ENCODE peak calls at places on chromosomes 11 and 22, in four cellular contexts. One of them, this sample, is unnamed. For H3K9me3, the result is how much of the 10 kb centered on the place peaks cover.

GRCh38 chr11:76577199-76577920 is 93.2 kb downstream of the LRRC32 start:
- DNase-seq in HAP-1: no peak
- DNase-seq in psoas muscle: no peak
- DNase-seq in transverse colon: peak
- DNase-seq in this sample: peak

GRCh38 chr22:38180841-38181452 is 683 bp downstream of the PLA2G6 start:
- DNase-seq in HAP-1: no peak
- DNase-seq in psoas muscle: peak
- DNase-seq in transverse colon: peak
- DNase-seq in this sample: no peak

GRCh38 chr11:20355221-20356219 is 8.0 kb upstream of the HTATIP2 start:
- DNase-seq in HAP-1: peak
- DNase-seq in psoas muscle: no peak
- DNase-seq in transverse colon: peak
- DNase-seq in this sample: peak

GRCh38 chr22:50670513-50670912 is 2.1 kb upstream of the SHANK3 start:
- DNase-seq in HAP-1: no peak
- DNase-seq in psoas muscle: no peak
- DNase-seq in transverse colon: no peak
- DNase-seq in this sample: no peak

GRCh38 chr11:132125855-132126841 is 755.7 kb downstream of the NTM start:
- DNase-seq in HAP-1: no peak
- DNase-seq in psoas muscle: peak
- DNase-seq in transverse colon: no peak
- DNase-seq in this sample: peak

GRCh38 chr22:42281284-42281683 is 10.8 kb upstream of the TCF20 start:
- DNase-seq in HAP-1: no peak
- DNase-seq in psoas muscle: peak
- DNase-seq in transverse colon: no peak
- DNase-seq in this sample: no peak

GRCh38 chr11:135075740-135076139 is 663.7 kb upstream of the B3GAT1 start:
- DNase-seq in HAP-1: no peak
- DNase-seq in psoas muscle: peak
- DNase-seq in transverse colon: peak
- DNase-seq in this sample: peak

GRCh38 chr11:132719684-132720083 is 812.6 kb downstream of the OPCML start:
- DNase-seq in HAP-1: no peak
- DNase-seq in psoas muscle: no peak
- DNase-seq in transverse colon: no peak
- DNase-seq in this sample: no peak

GRCh38 chr11:128595221-128595620 is 7.9 kb upstream of the ETS1 start:
- DNase-seq in HAP-1: no peak
- DNase-seq in psoas muscle: no peak
- DNase-seq in transverse colon: no peak
- DNase-seq in this sample: no peak

GRCh38 chr11:25910090-25910489 is 421.8 kb upstream of the ANO3 start:
- DNase-seq in HAP-1: no peak
- DNase-seq in psoas muscle: no peak
- DNase-seq in transverse colon: no peak
- DNase-seq in this sample: no peak

GRCh38 chr11:112346586-112346985 is 85.9 kb upstream of the PLET1 start:
- DNase-seq in HAP-1: no peak
- DNase-seq in psoas muscle: no peak
- DNase-seq in transverse colon: no peak
- DNase-seq in this sample: no peak

GRCh38 chr11:74100231-74100630 is 70.6 kb downstream of the C2CD3 start:
- DNase-seq in HAP-1: peak
- DNase-seq in psoas muscle: no peak
- DNase-seq in transverse colon: no peak
- DNase-seq in this sample: no peak

GRCh38 chr11:19244621-19245020 is 3.9 kb upstream of the E2F8 start:
- DNase-seq in HAP-1: no peak
- DNase-seq in psoas muscle: no peak
- DNase-seq in transverse colon: no peak
- DNase-seq in this sample: no peak

GRCh38 chr11:126834149-126834548 is 166.4 kb downstream of the KIRREL3 start:
- DNase-seq in HAP-1: no peak
- DNase-seq in psoas muscle: no peak
- DNase-seq in transverse colon: no peak
- DNase-seq in this sample: no peak

GRCh38 chr11:106459135-106459534 is 381.7 kb downstream of the AASDHPPT start:
- DNase-seq in HAP-1: no peak
- DNase-seq in psoas muscle: no peak
- DNase-seq in transverse colon: no peak
- DNase-seq in this sample: no peak

GRCh38 chr11:123060265-123061000 is 1.5 kb downstream of the HSPA8 start:
- DNase-seq in HAP-1: no peak
- DNase-seq in psoas muscle: no peak
- DNase-seq in transverse colon: peak
- DNase-seq in this sample: no peak

GRCh38 chr11:47179655-47179991 is 2.9 kb upstream of the ARFGAP2 start:
- DNase-seq in HAP-1: peak
- DNase-seq in psoas muscle: peak
- DNase-seq in transverse colon: no peak
- DNase-seq in this sample: peak

GRCh38 chr11:114059278-114059983 is at the start of gene ZBTB16:
- DNase-seq in HAP-1: no peak
- DNase-seq in psoas muscle: peak
- DNase-seq in transverse colon: peak
- DNase-seq in this sample: peak

GRCh38 chr11:63505857-63506528 is at the start of gene LGALS12:
- DNase-seq in HAP-1: no peak
- DNase-seq in psoas muscle: no peak
- DNase-seq in transverse colon: no peak
- DNase-seq in this sample: peak

GRCh38 chr11:27282806-27283205 is 80.2 kb downstream of the CCDC34 start:
- DNase-seq in HAP-1: no peak
- DNase-seq in psoas muscle: no peak
- DNase-seq in transverse colon: no peak
- DNase-seq in this sample: peak

GRCh38 chr11:13233173-13233572 is 44.4 kb upstream of the BMAL1 start:
- DNase-seq in HAP-1: no peak
- DNase-seq in psoas muscle: no peak
- DNase-seq in transverse colon: no peak
- DNase-seq in this sample: no peak

GRCh38 chr22:37544955-37545702 is 15.2 kb upstream of the CDC42EP1 start:
- DNase-seq in HAP-1: peak
- DNase-seq in psoas muscle: no peak
- DNase-seq in transverse colon: peak
- DNase-seq in this sample: peak

GRCh38 chr11:63908631-63909491 is 8.1 kb downstream of the RCOR2 start:
- DNase-seq in HAP-1: no peak
- DNase-seq in psoas muscle: peak
- DNase-seq in transverse colon: no peak
- DNase-seq in this sample: no peak

DNA sequence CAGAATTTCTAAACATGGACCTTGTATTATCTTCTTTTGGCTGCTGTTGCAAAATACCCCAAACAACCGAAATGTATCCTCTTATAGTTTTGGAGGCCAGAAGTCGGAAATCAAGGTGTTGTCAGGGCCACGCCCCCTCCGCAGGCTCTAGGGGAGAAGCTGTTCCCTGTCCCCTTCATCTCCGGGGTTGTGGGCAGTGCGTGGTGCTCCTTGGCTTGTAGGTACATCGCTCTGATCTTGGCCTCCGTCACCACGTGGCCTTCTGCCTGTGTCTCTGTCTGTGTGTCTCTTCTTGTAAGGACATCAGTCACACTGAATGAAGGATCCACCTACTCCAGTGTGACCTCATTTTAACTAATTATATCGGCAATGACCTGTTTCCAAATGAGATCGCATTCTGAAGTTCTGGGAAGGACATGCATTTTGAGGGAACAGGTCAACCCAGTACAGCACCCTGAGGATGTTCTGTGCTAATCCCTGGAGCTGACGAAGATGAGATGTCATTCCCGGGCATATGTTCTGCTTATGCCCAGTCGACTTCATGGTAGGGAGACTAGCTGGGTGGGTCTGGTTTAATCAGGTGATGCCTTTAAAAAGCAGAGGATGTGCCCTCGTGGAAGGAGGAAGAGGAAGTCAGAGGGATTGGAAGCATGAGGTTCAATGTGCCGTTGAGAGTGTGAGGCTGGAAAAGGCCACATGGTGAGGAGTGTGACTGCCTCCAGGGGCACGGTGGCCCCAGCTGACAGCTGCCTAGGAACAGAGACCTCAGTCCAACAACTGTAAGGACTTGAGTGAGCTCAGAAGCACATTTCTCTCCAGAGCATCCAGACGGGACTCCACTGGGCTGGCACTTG is 531.1 kb downstream of the TBC1D22A start:
- DNase-seq in HAP-1: no peak
- DNase-seq in psoas muscle: no peak
- DNase-seq in transverse colon: no peak
- DNase-seq in this sample: no peak
- H3K9me3 ChIP-seq in HAP-1: under half
- H3K9me3 ChIP-seq in psoas muscle: under half
- H3K9me3 ChIP-seq in transverse colon: under half
- H3K9me3 ChIP-seq in this sample: under half

DNA sequence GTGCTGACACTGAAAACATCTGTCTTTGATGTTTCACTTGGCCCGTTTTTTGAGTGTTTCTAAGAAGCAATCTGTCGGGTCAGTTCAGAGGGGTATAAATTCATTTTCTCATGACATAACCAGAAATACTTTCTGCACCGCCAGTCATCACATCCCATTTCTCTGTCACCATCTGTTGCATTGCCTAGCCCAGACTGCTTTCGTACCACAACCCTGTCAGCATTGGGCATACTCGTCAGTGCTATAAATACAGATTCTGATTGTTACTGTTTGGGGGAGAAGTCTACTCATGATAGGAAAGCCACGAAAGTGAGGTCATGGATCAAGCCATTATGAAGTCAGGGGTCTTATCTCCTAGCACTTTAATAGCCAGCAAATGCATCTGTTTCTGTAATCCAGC is 63.2 kb upstream of the CCDC90B start:
- DNase-seq in HAP-1: no peak
- DNase-seq in psoas muscle: no peak
- DNase-seq in transverse colon: no peak
- DNase-seq in this sample: no peak
- H3K9me3 ChIP-seq in HAP-1: under half
- H3K9me3 ChIP-seq in psoas muscle: under half
- H3K9me3 ChIP-seq in transverse colon: under half
- H3K9me3 ChIP-seq in this sample: under half

DNA sequence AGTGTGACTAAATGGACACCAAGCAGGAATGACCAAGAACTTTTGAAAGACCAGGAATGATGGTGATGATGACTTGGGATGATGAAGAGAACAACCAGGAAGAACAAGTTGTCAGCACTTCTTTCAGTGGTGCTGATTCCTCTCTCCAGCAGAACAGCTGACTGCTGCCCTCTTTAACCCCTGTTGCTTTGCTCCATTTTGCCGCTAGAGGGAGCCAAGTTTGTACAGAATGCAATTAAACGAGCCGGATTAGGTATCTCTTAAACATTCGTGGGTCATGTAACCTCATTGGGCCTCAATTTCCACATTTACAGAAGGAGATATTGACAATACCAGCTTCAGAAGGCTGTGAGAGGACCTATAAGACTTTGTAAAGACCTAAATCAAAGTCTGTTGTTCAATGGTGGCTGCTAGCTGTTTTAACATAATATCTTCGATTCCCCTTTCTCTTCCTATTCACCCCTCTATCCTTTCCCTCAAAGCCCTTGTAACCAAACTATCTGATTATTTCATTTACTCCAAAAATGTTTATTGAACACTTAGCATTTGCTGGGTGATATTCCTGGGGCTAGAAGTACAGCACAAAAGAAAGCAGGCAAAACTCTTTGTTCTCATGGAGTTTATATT is 1.9 kb downstream of the OR4S1 start:
- DNase-seq in HAP-1: peak
- DNase-seq in psoas muscle: no peak
- DNase-seq in transverse colon: peak
- DNase-seq in this sample: peak
- H3K9me3 ChIP-seq in HAP-1: under half
- H3K9me3 ChIP-seq in psoas muscle: under half
- H3K9me3 ChIP-seq in transverse colon: under half
- H3K9me3 ChIP-seq in this sample: under half

GRCh38 chr11:54930930-54931329 is 224.3 kb downstream of the OR4A5 start:
- DNase-seq in HAP-1: no peak
- DNase-seq in psoas muscle: no peak
- DNase-seq in transverse colon: no peak
- DNase-seq in this sample: no peak
- H3K9me3 ChIP-seq in HAP-1: under half
- H3K9me3 ChIP-seq in psoas muscle: half or more
- H3K9me3 ChIP-seq in transverse colon: half or more
- H3K9me3 ChIP-seq in this sample: under half

DNA sequence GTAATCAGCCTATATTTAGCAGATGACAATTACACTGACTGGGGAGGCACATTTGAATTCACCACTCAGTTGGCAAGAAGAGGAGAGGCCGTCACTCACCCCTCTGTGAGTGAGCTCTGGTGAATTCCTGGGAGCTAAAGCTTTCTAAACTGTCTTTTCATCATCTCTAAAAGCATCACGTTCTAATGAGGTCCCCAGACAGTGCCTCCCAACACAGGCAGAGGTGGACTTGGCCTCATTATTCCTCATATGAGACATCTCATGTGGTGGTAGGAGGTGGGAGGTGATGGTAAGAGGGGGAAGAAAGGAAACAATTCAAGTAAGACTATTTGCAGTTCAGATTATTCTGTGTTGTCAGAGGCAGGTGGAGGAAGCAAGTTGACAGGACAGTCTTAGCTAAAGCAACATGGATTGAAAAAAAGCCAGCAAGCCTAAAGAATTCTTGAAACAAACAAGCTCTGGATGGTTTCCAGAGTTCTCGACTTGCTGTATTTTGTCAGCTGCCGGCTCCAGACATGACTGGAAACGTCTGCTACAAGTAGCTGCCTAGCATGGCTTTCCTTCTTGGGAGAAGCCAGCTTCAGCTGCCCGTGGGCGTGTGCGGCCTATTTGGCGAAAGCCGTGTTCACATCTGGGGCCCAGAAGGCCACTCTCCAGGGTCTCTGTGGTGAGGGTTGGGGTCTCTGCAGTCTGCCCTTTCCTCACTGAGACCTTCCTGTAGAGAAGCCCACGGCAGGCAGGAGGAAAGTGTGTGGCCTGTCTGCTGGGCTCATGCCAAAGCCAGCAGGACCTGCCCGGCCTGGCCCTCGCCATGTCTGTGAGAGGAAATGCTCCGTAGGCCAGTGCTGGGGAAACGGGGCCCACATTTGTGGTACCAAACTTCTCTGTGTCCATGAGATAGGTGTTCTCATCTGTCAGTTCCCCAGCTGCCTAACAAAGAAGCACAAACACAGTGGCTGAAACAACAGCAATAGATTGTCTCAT is 772.0 kb downstream of the TBC1D22A start:
- DNase-seq in HAP-1: no peak
- DNase-seq in psoas muscle: no peak
- DNase-seq in transverse colon: no peak
- DNase-seq in this sample: no peak
- H3K9me3 ChIP-seq in HAP-1: under half
- H3K9me3 ChIP-seq in psoas muscle: under half
- H3K9me3 ChIP-seq in transverse colon: under half
- H3K9me3 ChIP-seq in this sample: under half

This sample was measured in cardiac muscle cell.